ENCODE peak calls at places on chromosomes 5 and 9, in six cellular contexts. D is G401, F is amniotic stem cell, L is LoVo, Q is GM20000, I is MV-4-11. B is an unnamed sample.

GRCh38 chr9:91059713-91060112 is 258.1 kb downstream of the SYK start:
- DNase-seq in D (no peak), L (no peak), Q (no peak), I (no peak), F (no peak), B (no peak)

GRCh38 chr5:78320461-78320860 is 26.0 kb upstream of the AP3B1 start:
- DNase-seq in D (peak; percentile 22), F (no peak), I (peak; percentile 9), L (peak; percentile 15), Q (peak; percentile 18), B (peak; percentile 36)

GRCh38 chr5:14367364-14367763 is 214.2 kb upstream of the OTULINL start:
- DNase-seq in D (no peak), Q (no peak), L (no peak), F (no peak), I (no peak), B (no peak)

GRCh38 chr5:176542596-176543427 is 5.6 kb upstream of the RNF44 start:
- DNase-seq in L (peak; percentile 57), D (peak; percentile 31), I (no peak), F (no peak), Q (peak; percentile 85), B (peak; percentile 46)

GRCh38 chr9:128098017-128098935 is 29.3 kb downstream of the PTGES2 start:
- DNase-seq in Q (no peak), I (peak; percentile 98), L (peak; percentile 95), D (peak; percentile 97), F (peak; percentile 97), B (peak; percentile 99)

GRCh38 chr9:75360258-75360657 is 271.9 kb downstream of the OSTF1 start:
- DNase-seq in D (no peak), L (no peak), I (no peak), F (no peak), Q (no peak), B (no peak)

GRCh38 chr9:114382951-114383865 is 4.6 kb downstream of the AKNA start:
- DNase-seq in I (peak; percentile 25), D (no peak), Q (peak; percentile 70), L (no peak), F (no peak), B (no peak)

GRCh38 chr9:127953768-127954505 is 16.3 kb upstream of the DPM2 start:
- DNase-seq in L (no peak), Q (no peak), I (no peak), F (no peak), D (no peak), B (no peak)

GRCh38 chr5:4640793-4641192 is 499.3 kb upstream of the ADAMTS16 start:
- DNase-seq in F (no peak), D (peak; percentile 3), I (no peak), Q (no peak), L (no peak), B (no peak)

GRCh38 chr5:74576941-74577456 is 63.5 kb downstream of the ENC1 start:
- DNase-seq in L (peak; percentile 42), I (peak; percentile 66), F (no peak), D (no peak), Q (peak; percentile 62), B (peak; percentile 75)

GRCh38 chr5:135303582-135304173 is 95.4 kb downstream of the MACROH2A1 start:
- DNase-seq in F (no peak), L (no peak), I (no peak), D (no peak), Q (no peak), B (no peak)

GRCh38 chr9:91156451-91157234 is 205.1 kb downstream of the AUH start:
- DNase-seq in F (no peak), I (no peak), Q (no peak), L (peak; percentile 14), D (no peak), B (no peak)

GRCh38 chr5:157747766-157748700 is 4.5 kb downstream of the LSM11 start:
- DNase-seq in L (no peak), Q (no peak), D (no peak), F (no peak), I (no peak), B (no peak)

GRCh38 chr9:135504262-135505229 is 4.1 kb downstream of the MRPS2 start:
- DNase-seq in F (no peak), D (peak; percentile 66), L (peak; percentile 46), Q (peak; percentile 79), I (peak; percentile 48), B (peak; percentile 51)

GRCh38 chr5:96614110-96614691 is 48.0 kb upstream of the CAST start:
- DNase-seq in L (peak; percentile 85), F (peak; percentile 83), Q (peak; percentile 70), I (peak; percentile 64), D (peak; percentile 91), B (peak; percentile 82)

GRCh38 chr9:13665418-13666066 is 386.1 kb upstream of the MPDZ start:
- DNase-seq in L (peak; percentile 6), I (no peak), Q (no peak), D (no peak), F (no peak), B (peak; percentile 25)

GRCh38 chr5:169801324-169801777 is 164.3 kb downstream of the DOCK2 start:
- DNase-seq in D (no peak), Q (no peak), I (peak; percentile 81), L (no peak), F (no peak), B (no peak)

GRCh38 chr5:91074615-91075014 is 308.5 kb downstream of the ARRDC3 start:
- DNase-seq in I (no peak), D (no peak), F (peak; percentile 34), Q (no peak), L (no peak), B (peak; percentile 5)

B was measured in small intestine.